ENCODE peak calls at places on chromosomes 7 and 10, in six cellular contexts. Y is ACHN; V is activated CD8-positive, alpha-beta memory T cell treated with anti-CD3 and anti-CD28 coated beads, Interleukin-2, amount 10 ng/mL, durations not matched to agents 7 days and 5 days; F is NCI-H146; P is left ventricle myocardium inferior; R is NAMALWA. L is an unnamed sample.

GRCh38 chr7:132225216-132226030 is 350.8 kb downstream of the PLXNA4 start:
- DNase-seq in P (no peak), F (no peak), V (no peak), R (no peak), Y (no peak), L (no peak)

GRCh38 chr10:93062499-93063216 is 2.1 kb downstream of the CYP26C1 start:
- DNase-seq in F (no peak), Y (peak), P (no peak), R (no peak), V (peak), L (peak)

GRCh38 chr10:80320377-80320776 is 30.9 kb upstream of the MAT1A start:
- DNase-seq in R (no peak), V (no peak), F (no peak), P (no peak), Y (no peak), L (no peak)

GRCh38 chr7:151774951-151775350 is 102.0 kb downstream of the PRKAG2 start:
- DNase-seq in Y (no peak), R (no peak), P (no peak), V (no peak), F (no peak), L (no peak)

GRCh38 chr7:157016024-157016351 is 5.5 kb upstream of the MNX1 start:
- DNase-seq in P (no peak), Y (no peak), F (no peak), R (no peak), V (no peak), L (no peak)

GRCh38 chr7:75571209-75571608 is 79.1 kb downstream of the SPDYE5 start:
- DNase-seq in F (no peak), P (no peak), R (no peak), Y (no peak), V (no peak), L (no peak)

GRCh38 chr7:19772858-19773337 is 519 bp downstream of the TMEM196 start:
- DNase-seq in Y (peak), F (peak), P (no peak), R (no peak), V (no peak), L (peak)

GRCh38 chr7:135712182-135712782 is 15.7 kb downstream of the SLC13A4 start:
- DNase-seq in F (peak), R (peak), P (no peak), V (no peak), Y (no peak), L (no peak)

GRCh38 chr7:127745445-127745844 is 93.5 kb downstream of the SND1 start:
- DNase-seq in F (no peak), Y (no peak), V (no peak), P (no peak), R (no peak), L (no peak)

GRCh38 chr10:27542812-27543211 is 38.7 kb downstream of the RAB18 start:
- DNase-seq in Y (no peak), P (no peak), F (no peak), R (no peak), V (no peak), L (no peak)

GRCh38 chr7:108211382-108212201 is 81.4 kb upstream of the LAMB4 start:
- DNase-seq in P (no peak), F (peak), V (no peak), R (peak), Y (peak), L (no peak)

GRCh38 chr7:116786791-116787443 is 75.5 kb upstream of the CAPZA2 start:
- DNase-seq in F (no peak), P (no peak), R (peak), V (peak), Y (peak), L (peak)

GRCh38 chr10:79381804-79382221 is 34.5 kb downstream of the PPIF start:
- DNase-seq in Y (no peak), F (peak), P (peak), V (peak), R (no peak), L (no peak)

GRCh38 chr10:93553501-93554374 is 12.7 kb upstream of the FFAR4 start:
- DNase-seq in V (no peak), R (no peak), Y (no peak), F (no peak), P (no peak), L (no peak)

GRCh38 chr7:5452937-5453540 is 29.4 kb upstream of the TNRC18 start:
- DNase-seq in V (no peak), R (peak), P (no peak), F (no peak), Y (no peak), L (no peak)

GRCh38 chr10:107865691-107866090 is 701.2 kb upstream of the SORCS1 start:
- DNase-seq in V (no peak), P (no peak), Y (no peak), R (peak), F (no peak), L (no peak)

GRCh38 chr7:152336754-152337368 is 98.9 kb downstream of the KMT2C start:
- DNase-seq in Y (peak), P (no peak), F (peak), V (peak), R (peak), L (peak)